ENCODE peak calls at places on chromosomes 7 and 10, in eight cellular contexts. T is upper lobe of right lung, O is skeletal muscle cell, Z is tibial nerve, P is IMR-90, H is AG10803, N is cardiac muscle cell, V is bronchial epithelial cell. A is an unnamed sample.

GRCh38 chr10:124142960-124143359 is 49.6 kb upstream of the CHST15 start:
- DNase-seq in P (no peak), V (peak; percentile 18), T (no peak), O (no peak), N (no peak), H (no peak), Z (no peak), A (no peak)

GRCh38 chr7:123054357-123055133 is 59.0 kb upstream of the TAS2R16 start:
- DNase-seq in N (peak; percentile 84), O (no peak), P (no peak), H (no peak), T (no peak), Z (no peak), V (peak; percentile 67), A (no peak)

GRCh38 chr7:100685631-100686145 is 8.4 kb downstream of the GIGYF1 start:
- DNase-seq in Z (no peak), P (no peak), O (no peak), T (no peak), H (no peak), V (no peak), N (no peak), A (no peak)

GRCh38 chr10:119136084-119136483 is 29.4 kb downstream of the SFXN4 start:
- DNase-seq in T (no peak), H (peak; percentile 67), N (no peak), O (no peak), V (no peak), P (peak; percentile 63), Z (no peak), A (no peak)

GRCh38 chr7:100655908-100656674 is at the start of gene ACTL6B:
- DNase-seq in H (no peak), P (peak; percentile 18), N (peak; percentile 80), V (no peak), T (peak; percentile 79), Z (no peak), O (no peak), A (no peak)

GRCh38 chr7:46569117-46569433 is 648.0 kb upstream of the IGFBP3 start:
- DNase-seq in T (no peak), P (no peak), Z (no peak), O (no peak), V (peak; percentile 80), H (no peak), N (no peak), A (no peak)

GRCh38 chr10:71621783-71622526 is 97.6 kb downstream of the C10orf105 start:
- DNase-seq in H (peak; percentile 63), Z (no peak), O (peak; percentile 10), N (peak; percentile 45), T (no peak), V (peak; percentile 17), P (peak; percentile 36), A (peak; percentile 81)

GRCh38 chr7:26451997-26452396 is 160.3 kb downstream of the SNX10 start:
- DNase-seq in V (no peak), Z (no peak), O (no peak), T (no peak), N (no peak), H (no peak), P (no peak), A (no peak)

GRCh38 chr10:30583778-30584415 is 45.7 kb downstream of the LYZL2 start:
- DNase-seq in O (peak; percentile 55), T (no peak), H (peak; percentile 60), V (peak; percentile 69), Z (peak; percentile 22), N (no peak), P (peak; percentile 77), A (no peak)

GRCh38 chr10:74875966-74876365 is 49.6 kb downstream of the KAT6B start:
- DNase-seq in T (no peak), P (peak; percentile 31), N (no peak), O (no peak), H (no peak), V (no peak), Z (no peak), A (no peak)

GRCh38 chr10:32963102-32963501 is 5.1 kb upstream of the ITGB1 start:
- DNase-seq in H (peak; percentile 80), O (peak; percentile 44), P (peak; percentile 87), Z (no peak), T (no peak), N (no peak), V (peak; percentile 87), A (no peak)

GRCh38 chr10:116767235-116767634 is 24.9 kb upstream of the HSPA12A start:
- DNase-seq in O (no peak), H (peak; percentile 80), T (peak; percentile 48), N (no peak), Z (no peak), P (no peak), V (no peak), A (no peak)

GRCh38 chr7:11469028-11469718 is 362.8 kb downstream of the THSD7A start:
- DNase-seq in T (no peak), H (no peak), Z (no peak), N (no peak), O (no peak), V (no peak), P (no peak), A (no peak)

GRCh38 chr10:94293344-94293743 is 69.4 kb downstream of the NOC3L start:
- DNase-seq in H (peak; percentile 41), O (no peak), P (no peak), V (no peak), T (no peak), Z (peak; percentile 26), N (no peak), A (no peak)

GRCh38 chr10:131663411-131663810 is 237.4 kb upstream of the PPP2R2D start:
- DNase-seq in P (no peak), T (peak; percentile 20), V (no peak), Z (no peak), H (no peak), O (no peak), N (no peak), A (no peak)

GRCh38 chr7:148962823-148963582 is 65.3 kb downstream of the PDIA4 start:
- DNase-seq in N (peak; percentile 70), H (peak; percentile 73), O (no peak), Z (peak; percentile 24), T (peak; percentile 76), V (peak; percentile 63), P (peak; percentile 67), A (no peak)

GRCh38 chr7:148963583-148964509 is 64.5 kb downstream of the PDIA4 start:
- DNase-seq in N (no peak), T (no peak), Z (no peak), P (no peak), O (no peak), V (no peak), H (no peak), A (no peak)

GRCh38 chr7:148964510-148965267 is 63.6 kb downstream of the PDIA4 start:
- DNase-seq in T (no peak), H (no peak), O (no peak), N (no peak), Z (no peak), V (no peak), P (no peak), A (no peak)

GRCh38 chr7:148962515-148962822 is 65.8 kb downstream of the PDIA4 start:
- DNase-seq in N (no peak), Z (no peak), H (no peak), T (no peak), P (no peak), O (no peak), V (no peak), A (no peak)

GRCh38 chr7:148967032-148967372 is 61.3 kb downstream of the PDIA4 start:
- DNase-seq in Z (no peak), O (no peak), T (no peak), V (no peak), H (no peak), N (no peak), P (no peak), A (no peak)
- H3K4me3 ChIP-seq in Z (peak overlapping the region; percentile 17), O (peak overlapping the region; percentile 35), T (peak overlapping the region; percentile 44), V (no peak overlapping the region), H (peak overlapping the region; percentile 46), N (no peak overlapping the region), P (no peak overlapping the region), A (no peak overlapping the region)

GRCh38 chr10:88759366-88760101 is at the start of gene LIPN:
- DNase-seq in O (no peak), H (peak; percentile 18), T (no peak), P (no peak), V (peak; percentile 76), Z (no peak), N (no peak), A (no peak)

GRCh38 chr10:88763441-88763840 is 3.6 kb downstream of the LIPN start:
- DNase-seq in T (no peak), H (peak; percentile 9), Z (no peak), V (peak; percentile 50), O (no peak), P (no peak), N (no peak), A (no peak)

GRCh38 chr10:88769384-88769783 is 9.6 kb downstream of the LIPN start:
- DNase-seq in O (no peak), V (no peak), T (no peak), N (no peak), P (no peak), H (no peak), Z (no peak), A (no peak)

GRCh38 chr10:88762906-88763305 is 3.1 kb downstream of the LIPN start:
- DNase-seq in H (no peak), N (no peak), O (no peak), T (no peak), Z (no peak), V (no peak), P (no peak), A (no peak)

GRCh38 chr10:88764110-88764509 is 4.3 kb downstream of the LIPN start:
- DNase-seq in Z (no peak), N (no peak), T (no peak), V (no peak), H (no peak), O (no peak), P (no peak), A (no peak)
- H3K4me3 ChIP-seq in Z (no peak overlapping the region), N (no peak overlapping the region), T (no peak overlapping the region), V (no peak overlapping the region), H (no peak overlapping the region), O (no peak overlapping the region), P (no peak overlapping the region), A (no peak overlapping the region)

GRCh38 chr7:145986248-145986874 is 130.2 kb upstream of the CNTNAP2 start:
- DNase-seq in H (no peak), Z (no peak), V (no peak), O (no peak), N (no peak), P (no peak), T (no peak), A (no peak)
- H3K4me3 ChIP-seq in H (no peak overlapping the region), Z (no peak overlapping the region), V (no peak overlapping the region), O (no peak overlapping the region), N (no peak overlapping the region), P (no peak overlapping the region), T (no peak overlapping the region), A (no peak overlapping the region)

GRCh38 chr7:74028321-74028812 is 394 bp downstream of the ELN start:
- DNase-seq in O (no peak), Z (no peak), T (no peak), V (no peak), N (no peak), H (no peak), P (no peak), A (no peak)

GRCh38 chr7:74027683-74028320 is at the start of gene ELN:
- DNase-seq in O (no peak), V (no peak), H (peak; percentile 79), T (peak; percentile 83), P (peak; percentile 43), N (no peak), Z (peak; percentile 72), A (no peak)

GRCh38 chr7:74025745-74026144 is 2.2 kb upstream of the ELN start:
- DNase-seq in H (no peak), N (no peak), O (no peak), Z (no peak), P (no peak), V (no peak), T (no peak), A (no peak)

GRCh38 chr7:74026406-74027123 is 1.4 kb upstream of the ELN start:
- DNase-seq in V (peak; percentile 23), P (peak; percentile 46), Z (peak; percentile 87), O (no peak), N (peak; percentile 70), H (peak; percentile 60), T (peak; percentile 87), A (no peak)

GRCh38 chr7:74027124-74027682 is 770 bp upstream of the ELN start:
- DNase-seq in Z (no peak), P (no peak), V (no peak), O (no peak), T (no peak), H (no peak), N (no peak), A (no peak)
- H3K4me3 ChIP-seq in Z (peak overlapping the region; percentile 56), P (no peak overlapping the region), V (no peak overlapping the region), O (no peak overlapping the region), T (peak overlapping the region; percentile 61), H (no peak overlapping the region), N (no peak overlapping the region), A (no peak overlapping the region)

A was measured in retinal pigment epithelial cell.